ENCODE peak calls at places on chromosomes 6 and 20, in ten cellular contexts. One of them, this sample, is unnamed.

GRCh38 chr6:98343004-98343403 is 491.4 kb upstream of the POU3F2 start:
- DNase-seq in hippocampal formation: no peak
- DNase-seq in NCI-H748 treated with DMSO at 0.1 percent for 48 hours: peak
- DNase-seq in AG10803: no peak
- DNase-seq in stimulated activated CD4-positive, alpha-beta T cell treated with anti-CD3 and anti-CD28 coated beads, TNF-alpha, amount 100 ng/mL, for 1 hour: no peak
- DNase-seq in endodermal cell: no peak
- DNase-seq in GM19239: no peak
- DNase-seq in Caki2: no peak
- DNase-seq in neural progenitor cell: no peak
- DNase-seq in right cardiac atrium: no peak
- DNase-seq in this sample: no peak

GRCh38 chr20:47187450-47188195 is 168.9 kb downstream of the ZMYND8 start:
- DNase-seq in NCI-H748 treated with DMSO at 0.1 percent for 48 hours: no peak
- DNase-seq in neural progenitor cell: no peak
- DNase-seq in GM19239: no peak
- DNase-seq in endodermal cell: no peak
- DNase-seq in AG10803: no peak
- DNase-seq in Caki2: no peak
- DNase-seq in right cardiac atrium: no peak
- DNase-seq in hippocampal formation: no peak
- DNase-seq in stimulated activated CD4-positive, alpha-beta T cell treated with anti-CD3 and anti-CD28 coated beads, TNF-alpha, amount 100 ng/mL, for 1 hour: no peak
- DNase-seq in this sample: no peak

GRCh38 chr6:31037692-31038091 is 27.4 kb downstream of the MUC22 start:
- DNase-seq in AG10803: peak
- DNase-seq in endodermal cell: no peak
- DNase-seq in NCI-H748 treated with DMSO at 0.1 percent for 48 hours: no peak
- DNase-seq in hippocampal formation: no peak
- DNase-seq in right cardiac atrium: no peak
- DNase-seq in stimulated activated CD4-positive, alpha-beta T cell treated with anti-CD3 and anti-CD28 coated beads, TNF-alpha, amount 100 ng/mL, for 1 hour: no peak
- DNase-seq in Caki2: peak
- DNase-seq in GM19239: no peak
- DNase-seq in neural progenitor cell: no peak
- DNase-seq in this sample: no peak

GRCh38 chr20:45359069-45359405 is 3.9 kb upstream of the SYS1 start:
- DNase-seq in stimulated activated CD4-positive, alpha-beta T cell treated with anti-CD3 and anti-CD28 coated beads, TNF-alpha, amount 100 ng/mL, for 1 hour: no peak
- DNase-seq in neural progenitor cell: no peak
- DNase-seq in NCI-H748 treated with DMSO at 0.1 percent for 48 hours: no peak
- DNase-seq in endodermal cell: no peak
- DNase-seq in right cardiac atrium: peak
- DNase-seq in AG10803: no peak
- DNase-seq in hippocampal formation: no peak
- DNase-seq in Caki2: no peak
- DNase-seq in GM19239: no peak
- DNase-seq in this sample: no peak

GRCh38 chr20:11766961-11767360 is 150.7 kb upstream of the BTBD3 start:
- DNase-seq in stimulated activated CD4-positive, alpha-beta T cell treated with anti-CD3 and anti-CD28 coated beads, TNF-alpha, amount 100 ng/mL, for 1 hour: no peak
- DNase-seq in NCI-H748 treated with DMSO at 0.1 percent for 48 hours: no peak
- DNase-seq in endodermal cell: no peak
- DNase-seq in AG10803: peak
- DNase-seq in GM19239: no peak
- DNase-seq in right cardiac atrium: no peak
- DNase-seq in neural progenitor cell: no peak
- DNase-seq in hippocampal formation: no peak
- DNase-seq in Caki2: no peak
- DNase-seq in this sample: no peak

GRCh38 chr6:108661982-108662381 is 101.3 kb downstream of the FOXO3 start:
- DNase-seq in right cardiac atrium: no peak
- DNase-seq in endodermal cell: no peak
- DNase-seq in Caki2: no peak
- DNase-seq in stimulated activated CD4-positive, alpha-beta T cell treated with anti-CD3 and anti-CD28 coated beads, TNF-alpha, amount 100 ng/mL, for 1 hour: no peak
- DNase-seq in neural progenitor cell: no peak
- DNase-seq in hippocampal formation: no peak
- DNase-seq in GM19239: no peak
- DNase-seq in AG10803: no peak
- DNase-seq in NCI-H748 treated with DMSO at 0.1 percent for 48 hours: no peak
- DNase-seq in this sample: no peak

GRCh38 chr20:34271961-34272360 is 30.7 kb downstream of the ASIP start:
- DNase-seq in right cardiac atrium: no peak
- DNase-seq in endodermal cell: no peak
- DNase-seq in Caki2: no peak
- DNase-seq in neural progenitor cell: no peak
- DNase-seq in hippocampal formation: no peak
- DNase-seq in stimulated activated CD4-positive, alpha-beta T cell treated with anti-CD3 and anti-CD28 coated beads, TNF-alpha, amount 100 ng/mL, for 1 hour: no peak
- DNase-seq in GM19239: no peak
- DNase-seq in NCI-H748 treated with DMSO at 0.1 percent for 48 hours: no peak
- DNase-seq in AG10803: peak
- DNase-seq in this sample: no peak

GRCh38 chr20:41497186-41497895 is 120.8 kb downstream of the CHD6 start:
- DNase-seq in endodermal cell: no peak
- DNase-seq in neural progenitor cell: no peak
- DNase-seq in GM19239: no peak
- DNase-seq in Caki2: no peak
- DNase-seq in NCI-H748 treated with DMSO at 0.1 percent for 48 hours: no peak
- DNase-seq in AG10803: peak
- DNase-seq in hippocampal formation: no peak
- DNase-seq in right cardiac atrium: no peak
- DNase-seq in stimulated activated CD4-positive, alpha-beta T cell treated with anti-CD3 and anti-CD28 coated beads, TNF-alpha, amount 100 ng/mL, for 1 hour: no peak
- DNase-seq in this sample: no peak

GRCh38 chr6:163806761-163807499 is 392.4 kb downstream of the QKI start:
- DNase-seq in endodermal cell: no peak
- DNase-seq in neural progenitor cell: no peak
- DNase-seq in right cardiac atrium: no peak
- DNase-seq in GM19239: no peak
- DNase-seq in NCI-H748 treated with DMSO at 0.1 percent for 48 hours: no peak
- DNase-seq in hippocampal formation: no peak
- DNase-seq in Caki2: no peak
- DNase-seq in AG10803: peak
- DNase-seq in stimulated activated CD4-positive, alpha-beta T cell treated with anti-CD3 and anti-CD28 coated beads, TNF-alpha, amount 100 ng/mL, for 1 hour: no peak
- DNase-seq in this sample: no peak

GRCh38 chr20:9323622-9324021 is 190.8 kb upstream of the LAMP5 start:
- DNase-seq in hippocampal formation: no peak
- DNase-seq in GM19239: no peak
- DNase-seq in NCI-H748 treated with DMSO at 0.1 percent for 48 hours: no peak
- DNase-seq in stimulated activated CD4-positive, alpha-beta T cell treated with anti-CD3 and anti-CD28 coated beads, TNF-alpha, amount 100 ng/mL, for 1 hour: no peak
- DNase-seq in right cardiac atrium: no peak
- DNase-seq in Caki2: no peak
- DNase-seq in endodermal cell: peak
- DNase-seq in neural progenitor cell: peak
- DNase-seq in AG10803: no peak
- DNase-seq in this sample: no peak

GRCh38 chr20:18774207-18774606 is 39.4 kb upstream of the SCP2D1 start:
- DNase-seq in NCI-H748 treated with DMSO at 0.1 percent for 48 hours: no peak
- DNase-seq in AG10803: no peak
- DNase-seq in endodermal cell: no peak
- DNase-seq in Caki2: no peak
- DNase-seq in GM19239: no peak
- DNase-seq in right cardiac atrium: no peak
- DNase-seq in neural progenitor cell: no peak
- DNase-seq in stimulated activated CD4-positive, alpha-beta T cell treated with anti-CD3 and anti-CD28 coated beads, TNF-alpha, amount 100 ng/mL, for 1 hour: no peak
- DNase-seq in hippocampal formation: no peak
- DNase-seq in this sample: no peak

GRCh38 chr6:140253096-140253495 is 878.6 kb upstream of the CITED2 start:
- DNase-seq in GM19239: no peak
- DNase-seq in Caki2: no peak
- DNase-seq in stimulated activated CD4-positive, alpha-beta T cell treated with anti-CD3 and anti-CD28 coated beads, TNF-alpha, amount 100 ng/mL, for 1 hour: no peak
- DNase-seq in endodermal cell: no peak
- DNase-seq in neural progenitor cell: no peak
- DNase-seq in AG10803: peak
- DNase-seq in hippocampal formation: no peak
- DNase-seq in right cardiac atrium: no peak
- DNase-seq in NCI-H748 treated with DMSO at 0.1 percent for 48 hours: no peak
- DNase-seq in this sample: no peak

GRCh38 chr20:38115205-38115604 is 49.9 kb downstream of the TGM2 start:
- DNase-seq in Caki2: peak
- DNase-seq in neural progenitor cell: no peak
- DNase-seq in hippocampal formation: no peak
- DNase-seq in right cardiac atrium: no peak
- DNase-seq in endodermal cell: peak
- DNase-seq in GM19239: no peak
- DNase-seq in NCI-H748 treated with DMSO at 0.1 percent for 48 hours: no peak
- DNase-seq in stimulated activated CD4-positive, alpha-beta T cell treated with anti-CD3 and anti-CD28 coated beads, TNF-alpha, amount 100 ng/mL, for 1 hour: no peak
- DNase-seq in AG10803: no peak
- DNase-seq in this sample: no peak

GRCh38 chr6:158487495-158487894 is 72.4 kb upstream of the TMEM181 start:
- DNase-seq in hippocampal formation: no peak
- DNase-seq in neural progenitor cell: no peak
- DNase-seq in Caki2: no peak
- DNase-seq in NCI-H748 treated with DMSO at 0.1 percent for 48 hours: no peak
- DNase-seq in stimulated activated CD4-positive, alpha-beta T cell treated with anti-CD3 and anti-CD28 coated beads, TNF-alpha, amount 100 ng/mL, for 1 hour: no peak
- DNase-seq in right cardiac atrium: no peak
- DNase-seq in AG10803: peak
- DNase-seq in GM19239: no peak
- DNase-seq in endodermal cell: no peak
- DNase-seq in this sample: no peak

GRCh38 chr20:63881451-63882226 is 13.3 kb upstream of the DNAJC5 start:
- DNase-seq in stimulated activated CD4-positive, alpha-beta T cell treated with anti-CD3 and anti-CD28 coated beads, TNF-alpha, amount 100 ng/mL, for 1 hour: no peak
- DNase-seq in Caki2: no peak
- DNase-seq in NCI-H748 treated with DMSO at 0.1 percent for 48 hours: no peak
- DNase-seq in neural progenitor cell: peak
- DNase-seq in GM19239: no peak
- DNase-seq in endodermal cell: no peak
- DNase-seq in hippocampal formation: no peak
- DNase-seq in right cardiac atrium: no peak
- DNase-seq in AG10803: no peak
- DNase-seq in this sample: no peak

GRCh38 chr6:90938116-90938515 is 351.2 kb upstream of the MAP3K7 start:
- DNase-seq in neural progenitor cell: no peak
- DNase-seq in stimulated activated CD4-positive, alpha-beta T cell treated with anti-CD3 and anti-CD28 coated beads, TNF-alpha, amount 100 ng/mL, for 1 hour: no peak
- DNase-seq in Caki2: no peak
- DNase-seq in endodermal cell: no peak
- DNase-seq in right cardiac atrium: no peak
- DNase-seq in hippocampal formation: no peak
- DNase-seq in AG10803: peak
- DNase-seq in NCI-H748 treated with DMSO at 0.1 percent for 48 hours: no peak
- DNase-seq in GM19239: no peak
- DNase-seq in this sample: no peak

GRCh38 chr6:126232671-126233070 is 107.2 kb upstream of the CENPW start:
- DNase-seq in GM19239: no peak
- DNase-seq in hippocampal formation: no peak
- DNase-seq in endodermal cell: no peak
- DNase-seq in Caki2: no peak
- DNase-seq in right cardiac atrium: no peak
- DNase-seq in stimulated activated CD4-positive, alpha-beta T cell treated with anti-CD3 and anti-CD28 coated beads, TNF-alpha, amount 100 ng/mL, for 1 hour: no peak
- DNase-seq in AG10803: no peak
- DNase-seq in NCI-H748 treated with DMSO at 0.1 percent for 48 hours: no peak
- DNase-seq in neural progenitor cell: no peak
- DNase-seq in this sample: no peak

GRCh38 chr6:53361549-53362031 is 12.8 kb upstream of the ELOVL5 start:
- DNase-seq in AG10803: peak
- DNase-seq in stimulated activated CD4-positive, alpha-beta T cell treated with anti-CD3 and anti-CD28 coated beads, TNF-alpha, amount 100 ng/mL, for 1 hour: no peak
- DNase-seq in right cardiac atrium: no peak
- DNase-seq in neural progenitor cell: peak
- DNase-seq in endodermal cell: no peak
- DNase-seq in GM19239: peak
- DNase-seq in Caki2: no peak
- DNase-seq in NCI-H748 treated with DMSO at 0.1 percent for 48 hours: no peak
- DNase-seq in hippocampal formation: no peak
- DNase-seq in this sample: no peak

GRCh38 chr6:10414766-10415592 is at the start of gene TFAP2A:
- DNase-seq in AG10803: peak
- DNase-seq in hippocampal formation: no peak
- DNase-seq in neural progenitor cell: peak
- DNase-seq in stimulated activated CD4-positive, alpha-beta T cell treated with anti-CD3 and anti-CD28 coated beads, TNF-alpha, amount 100 ng/mL, for 1 hour: no peak
- DNase-seq in NCI-H748 treated with DMSO at 0.1 percent for 48 hours: peak
- DNase-seq in endodermal cell: peak
- DNase-seq in right cardiac atrium: no peak
- DNase-seq in Caki2: peak
- DNase-seq in GM19239: no peak
- DNase-seq in this sample: no peak

GRCh38 chr6:104118274-104118673 is 741.4 kb downstream of the HACE1 start:
- DNase-seq in right cardiac atrium: no peak
- DNase-seq in NCI-H748 treated with DMSO at 0.1 percent for 48 hours: no peak
- DNase-seq in hippocampal formation: no peak
- DNase-seq in endodermal cell: no peak
- DNase-seq in Caki2: no peak
- DNase-seq in GM19239: no peak
- DNase-seq in neural progenitor cell: no peak
- DNase-seq in stimulated activated CD4-positive, alpha-beta T cell treated with anti-CD3 and anti-CD28 coated beads, TNF-alpha, amount 100 ng/mL, for 1 hour: no peak
- DNase-seq in AG10803: peak
- DNase-seq in this sample: no peak

GRCh38 chr6:167129588-167129987 is 6.7 kb downstream of the CCR6 start:
- DNase-seq in AG10803: no peak
- DNase-seq in endodermal cell: no peak
- DNase-seq in Caki2: no peak
- DNase-seq in NCI-H748 treated with DMSO at 0.1 percent for 48 hours: no peak
- DNase-seq in neural progenitor cell: no peak
- DNase-seq in stimulated activated CD4-positive, alpha-beta T cell treated with anti-CD3 and anti-CD28 coated beads, TNF-alpha, amount 100 ng/mL, for 1 hour: no peak
- DNase-seq in GM19239: no peak
- DNase-seq in right cardiac atrium: no peak
- DNase-seq in hippocampal formation: no peak
- DNase-seq in this sample: no peak

GRCh38 chr6:65289491-65289890 is 417.5 kb downstream of the EYS start:
- DNase-seq in right cardiac atrium: no peak
- DNase-seq in AG10803: no peak
- DNase-seq in stimulated activated CD4-positive, alpha-beta T cell treated with anti-CD3 and anti-CD28 coated beads, TNF-alpha, amount 100 ng/mL, for 1 hour: no peak
- DNase-seq in Caki2: peak
- DNase-seq in hippocampal formation: no peak
- DNase-seq in NCI-H748 treated with DMSO at 0.1 percent for 48 hours: no peak
- DNase-seq in neural progenitor cell: no peak
- DNase-seq in endodermal cell: no peak
- DNase-seq in GM19239: no peak
- DNase-seq in this sample: no peak

GRCh38 chr20:57312138-57312537 is 17.5 kb upstream of the SPO11 start:
- DNase-seq in hippocampal formation: no peak
- DNase-seq in endodermal cell: no peak
- DNase-seq in stimulated activated CD4-positive, alpha-beta T cell treated with anti-CD3 and anti-CD28 coated beads, TNF-alpha, amount 100 ng/mL, for 1 hour: no peak
- DNase-seq in Caki2: no peak
- DNase-seq in NCI-H748 treated with DMSO at 0.1 percent for 48 hours: no peak
- DNase-seq in neural progenitor cell: no peak
- DNase-seq in right cardiac atrium: no peak
- DNase-seq in GM19239: no peak
- DNase-seq in AG10803: no peak
- DNase-seq in this sample: no peak

GRCh38 chr6:101116337-101116736 is 235.2 kb upstream of the ASCC3 start:
- DNase-seq in AG10803: no peak
- DNase-seq in Caki2: no peak
- DNase-seq in stimulated activated CD4-positive, alpha-beta T cell treated with anti-CD3 and anti-CD28 coated beads, TNF-alpha, amount 100 ng/mL, for 1 hour: no peak
- DNase-seq in endodermal cell: no peak
- DNase-seq in neural progenitor cell: no peak
- DNase-seq in NCI-H748 treated with DMSO at 0.1 percent for 48 hours: no peak
- DNase-seq in GM19239: no peak
- DNase-seq in hippocampal formation: no peak
- DNase-seq in right cardiac atrium: no peak
- DNase-seq in this sample: no peak